ENCODE peak calls at places on chromosomes 3 and 15, in eight cellular contexts. Y is fibroblast of lung, F is PC-9, X is PC-3, B is HCT116, E is astrocyte, L is keratinocyte, Z is IMR-90. M is an unnamed sample.

GRCh38 chr3:134326760-134327593 is 47.3 kb downstream of the AMOTL2 start:
- DNase-seq in Y (peak; percentile 92), F (peak; percentile 98), X (peak; percentile 87), B (no peak), E (peak; percentile 98), L (no peak), Z (peak; percentile 97), M (peak; percentile 60)

GRCh38 chr3:42010530-42010929 is 48.6 kb upstream of the ULK4 start:
- DNase-seq in Y (no peak), F (no peak), X (no peak), B (no peak), E (no peak), L (no peak), Z (no peak), M (peak; percentile 45)

GRCh38 chr15:95895510-95895909 is 435.0 kb upstream of the NR2F2 start:
- DNase-seq in Y (no peak), F (no peak), X (no peak), B (no peak), E (no peak), L (no peak), Z (no peak), M (no peak)

GRCh38 chr3:115254492-115255196 is 107.6 kb upstream of the ZBTB20 start:
- DNase-seq in Y (no peak), F (no peak), X (no peak), B (no peak), E (no peak), L (no peak), Z (no peak), M (no peak)

GRCh38 chr3:9153763-9154601 is 95.5 kb downstream of the SRGAP3 start:
- DNase-seq in Y (peak; percentile 15), F (no peak), X (no peak), B (no peak), E (peak; percentile 10), L (no peak), Z (no peak), M (no peak)

GRCh38 chr3:66431494-66431893 is 69.3 kb downstream of the LRIG1 start:
- DNase-seq in Y (peak; percentile 90), F (no peak), X (no peak), B (no peak), E (peak; percentile 97), L (no peak), Z (peak; percentile 95), M (no peak)

GRCh38 chr15:82963356-82964341 is 11.1 kb upstream of the HOMER2 start:
- DNase-seq in Y (no peak), F (no peak), X (no peak), B (no peak), E (peak; percentile 34), L (no peak), Z (no peak), M (no peak)

GRCh38 chr15:78211189-78211921 is 23.0 kb downstream of the ACSBG1 start:
- DNase-seq in Y (no peak), F (no peak), X (no peak), B (no peak), E (no peak), L (no peak), Z (no peak), M (no peak)

GRCh38 chr3:105938101-105938500 is 69.3 kb upstream of the CBLB start:
- DNase-seq in Y (peak; percentile 77), F (no peak), X (no peak), B (no peak), E (peak; percentile 46), L (no peak), Z (peak; percentile 45), M (no peak)

GRCh38 chr3:167823738-167824137 is 88.2 kb downstream of the SERPINI1 start:
- DNase-seq in Y (no peak), F (no peak), X (no peak), B (no peak), E (no peak), L (no peak), Z (no peak), M (no peak)
- H2AFZ ChIP-seq in Y (no peak overlapping the region), F (no peak overlapping the region), X (no peak overlapping the region), B (no peak overlapping the region), E (no peak overlapping the region), L (no peak overlapping the region), Z (no peak overlapping the region), M (no peak overlapping the region)

GRCh38 chr3:28916713-28917499 is 364.0 kb upstream of the RBMS3 start:
- DNase-seq in Y (peak; percentile 89), F (no peak), X (peak; percentile 47), B (no peak), E (peak; percentile 71), L (no peak), Z (peak; percentile 65), M (peak; percentile 96)
- TF ChIP-seq CTCF in Y (peak; percentile 60), F (no peak), X (peak; percentile 29), B (peak; percentile 9), E (peak; percentile 66), L (peak; percentile 52), Z (peak; percentile 49), M (peak; percentile 71)

GRCh38 chr15:92074646-92075045 is 221.1 kb downstream of the SLCO3A1 start:
- DNase-seq in Y (no peak), F (peak; percentile 57), X (no peak), B (no peak), E (peak; percentile 40), L (no peak), Z (peak; percentile 44), M (no peak)
- H2AFZ ChIP-seq in Y (no peak overlapping the region), F (no peak overlapping the region), X (no peak overlapping the region), B (no peak overlapping the region), E (no peak overlapping the region), L (peak overlapping the region; percentile 5), Z (no peak overlapping the region), M (peak overlapping the region; percentile 23)

DNA sequence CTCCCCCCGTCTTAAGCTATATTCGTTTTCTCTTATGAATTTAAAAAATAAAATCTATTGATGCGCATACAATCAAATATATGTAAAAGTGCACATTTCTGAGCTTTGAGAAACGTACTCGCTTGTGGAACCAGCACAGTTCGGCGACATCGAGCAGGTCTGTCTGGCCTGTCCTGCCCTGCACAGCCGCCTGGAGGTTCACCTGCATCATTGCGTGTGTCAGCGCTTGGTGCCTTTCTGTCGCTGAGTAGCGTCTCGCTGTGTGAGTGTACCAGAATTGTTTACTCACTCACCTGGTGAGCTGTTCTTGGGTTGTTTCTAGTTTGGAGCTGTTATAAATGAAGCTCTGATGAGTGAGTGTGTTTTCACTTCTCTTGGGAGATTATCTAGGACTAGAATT is 104.0 kb downstream of the VGLL4 start:
- DNase-seq in Y (no peak), F (no peak), X (peak; percentile 89), B (no peak), E (no peak), L (no peak), Z (no peak), M (no peak)
- TF ChIP-seq CTCF in Y (no peak), F (no peak), X (peak; percentile 80), B (no peak), E (no peak), L (no peak), Z (no peak), M (no peak)

M was measured in endothelial cell of umbilical vein.